ENCODE peak calls at places on chromosomes 16 and 17, in six cellular contexts. One of them, this sample, is unnamed.
A peak's percentile ranks its signal among the peaks of the same experiment; 100 is the strongest.

GRCh38 chr17:8820311-8821010 is 21.3 kb upstream of the MFSD6L start:
- DNase-seq in left ventricle myocardium inferior: no peak
- DNase-seq in heart right ventricle: no peak
- DNase-seq in H1: peak; percentile 29
- DNase-seq in ascending aorta: peak; percentile 7
- DNase-seq in OCI-LY7: no peak
- DNase-seq in this sample: no peak

GRCh38 chr16:117381-118365 is 20.8 kb downstream of the NPRL3 start:
- DNase-seq in left ventricle myocardium inferior: peak; percentile 45
- DNase-seq in heart right ventricle: peak; percentile 32
- DNase-seq in H1: peak; percentile 94
- DNase-seq in ascending aorta: no peak
- DNase-seq in OCI-LY7: peak; percentile 71
- DNase-seq in this sample: no peak

GRCh38 chr16:27179500-27180072 is 23.7 kb upstream of the KDM8 start:
- DNase-seq in left ventricle myocardium inferior: peak; percentile 89
- DNase-seq in heart right ventricle: peak; percentile 84
- DNase-seq in H1: peak; percentile 96
- DNase-seq in ascending aorta: peak; percentile 91
- DNase-seq in OCI-LY7: peak; percentile 87
- DNase-seq in this sample: peak; percentile 86

GRCh38 chr16:15704545-15704987 is 54.5 kb downstream of the NDE1 start:
- DNase-seq in left ventricle myocardium inferior: peak; percentile 69
- DNase-seq in heart right ventricle: peak; percentile 81
- DNase-seq in H1: peak; percentile 92
- DNase-seq in ascending aorta: peak; percentile 89
- DNase-seq in OCI-LY7: peak; percentile 65
- DNase-seq in this sample: peak; percentile 73

GRCh38 chr16:69513180-69513966 is 52.4 kb upstream of the NFAT5 start:
- DNase-seq in left ventricle myocardium inferior: no peak
- DNase-seq in heart right ventricle: no peak
- DNase-seq in H1: no peak
- DNase-seq in ascending aorta: no peak
- DNase-seq in OCI-LY7: no peak
- DNase-seq in this sample: no peak

GRCh38 chr16:54266363-54266955 is 20.1 kb downstream of the IRX3 start:
- DNase-seq in left ventricle myocardium inferior: no peak
- DNase-seq in heart right ventricle: no peak
- DNase-seq in H1: no peak
- DNase-seq in ascending aorta: peak; percentile 19
- DNase-seq in OCI-LY7: no peak
- DNase-seq in this sample: no peak

GRCh38 chr16:20675488-20676267 is 21.8 kb downstream of the ACSM1 start:
- DNase-seq in left ventricle myocardium inferior: no peak
- DNase-seq in heart right ventricle: no peak
- DNase-seq in H1: peak; percentile 59
- DNase-seq in ascending aorta: no peak
- DNase-seq in OCI-LY7: no peak
- DNase-seq in this sample: peak; percentile 23

GRCh38 chr16:12295395-12295794 is 318.9 kb downstream of the SNX29 start:
- DNase-seq in left ventricle myocardium inferior: no peak
- DNase-seq in heart right ventricle: no peak
- DNase-seq in H1: no peak
- DNase-seq in ascending aorta: no peak
- DNase-seq in OCI-LY7: peak; percentile 67
- DNase-seq in this sample: no peak

GRCh38 chr17:2808367-2809335 is 12.4 kb downstream of the RAP1GAP2 start:
- DNase-seq in left ventricle myocardium inferior: no peak
- DNase-seq in heart right ventricle: no peak
- DNase-seq in H1: no peak
- DNase-seq in ascending aorta: no peak
- DNase-seq in OCI-LY7: no peak
- DNase-seq in this sample: peak; percentile 5

GRCh38 chr17:11935734-11936406 is 61.4 kb downstream of the ZNF18 start:
- DNase-seq in left ventricle myocardium inferior: peak; percentile 24
- DNase-seq in heart right ventricle: peak; percentile 51
- DNase-seq in H1: peak; percentile 89
- DNase-seq in ascending aorta: no peak
- DNase-seq in OCI-LY7: peak; percentile 41
- DNase-seq in this sample: peak; percentile 33

GRCh38 chr16:68696514-68696913 is 40.6 kb upstream of the CDH1 start:
- DNase-seq in left ventricle myocardium inferior: no peak
- DNase-seq in heart right ventricle: no peak
- DNase-seq in H1: no peak
- DNase-seq in ascending aorta: no peak
- DNase-seq in OCI-LY7: no peak
- DNase-seq in this sample: no peak

GRCh38 chr16:87661561-87661960 is 59.3 kb downstream of the JPH3 start:
- DNase-seq in left ventricle myocardium inferior: no peak
- DNase-seq in heart right ventricle: peak; percentile 43
- DNase-seq in H1: peak; percentile 91
- DNase-seq in ascending aorta: no peak
- DNase-seq in OCI-LY7: peak; percentile 55
- DNase-seq in this sample: peak; percentile 38

GRCh38 chr17:78759203-78759968 is 22.7 kb downstream of the CYTH1 start:
- DNase-seq in left ventricle myocardium inferior: peak; percentile 74
- DNase-seq in heart right ventricle: peak; percentile 72
- DNase-seq in H1: no peak
- DNase-seq in ascending aorta: no peak
- DNase-seq in OCI-LY7: peak; percentile 93
- DNase-seq in this sample: peak; percentile 70

GRCh38 chr16:85750827-85751641 is at the start of gene C16orf74:
- DNase-seq in left ventricle myocardium inferior: peak; percentile 46
- DNase-seq in heart right ventricle: no peak
- DNase-seq in H1: no peak
- DNase-seq in ascending aorta: no peak
- DNase-seq in OCI-LY7: peak; percentile 45
- DNase-seq in this sample: peak; percentile 45

GRCh38 chr16:49961087-49961486 is 63.9 kb upstream of the CNEP1R1 start:
- DNase-seq in left ventricle myocardium inferior: no peak
- DNase-seq in heart right ventricle: no peak
- DNase-seq in H1: no peak
- DNase-seq in ascending aorta: no peak
- DNase-seq in OCI-LY7: no peak
- DNase-seq in this sample: no peak

GRCh38 chr16:54080524-54081008 is 206.0 kb downstream of the IRX3 start:
- DNase-seq in left ventricle myocardium inferior: no peak
- DNase-seq in heart right ventricle: no peak
- DNase-seq in H1: no peak
- DNase-seq in ascending aorta: no peak
- DNase-seq in OCI-LY7: no peak
- DNase-seq in this sample: no peak

GRCh38 chr16:78460428-78460827 is 361.0 kb downstream of the WWOX start:
- DNase-seq in left ventricle myocardium inferior: no peak
- DNase-seq in heart right ventricle: no peak
- DNase-seq in H1: no peak
- DNase-seq in ascending aorta: no peak
- DNase-seq in OCI-LY7: no peak
- DNase-seq in this sample: no peak

GRCh38 chr16:27806388-27806787 is 256.4 kb downstream of the KATNIP start:
- DNase-seq in left ventricle myocardium inferior: no peak
- DNase-seq in heart right ventricle: no peak
- DNase-seq in H1: no peak
- DNase-seq in ascending aorta: no peak
- DNase-seq in OCI-LY7: no peak
- DNase-seq in this sample: no peak

GRCh38 chr16:73298562-73298961 is 250.6 kb upstream of the ZFHX3 start:
- DNase-seq in left ventricle myocardium inferior: no peak
- DNase-seq in heart right ventricle: no peak
- DNase-seq in H1: no peak
- DNase-seq in ascending aorta: no peak
- DNase-seq in OCI-LY7: no peak
- DNase-seq in this sample: no peak

GRCh38 chr16:48576927-48577326 is 33.1 kb downstream of the N4BP1 start:
- DNase-seq in left ventricle myocardium inferior: no peak
- DNase-seq in heart right ventricle: no peak
- DNase-seq in H1: no peak
- DNase-seq in ascending aorta: no peak
- DNase-seq in OCI-LY7: no peak
- DNase-seq in this sample: no peak

DNA sequence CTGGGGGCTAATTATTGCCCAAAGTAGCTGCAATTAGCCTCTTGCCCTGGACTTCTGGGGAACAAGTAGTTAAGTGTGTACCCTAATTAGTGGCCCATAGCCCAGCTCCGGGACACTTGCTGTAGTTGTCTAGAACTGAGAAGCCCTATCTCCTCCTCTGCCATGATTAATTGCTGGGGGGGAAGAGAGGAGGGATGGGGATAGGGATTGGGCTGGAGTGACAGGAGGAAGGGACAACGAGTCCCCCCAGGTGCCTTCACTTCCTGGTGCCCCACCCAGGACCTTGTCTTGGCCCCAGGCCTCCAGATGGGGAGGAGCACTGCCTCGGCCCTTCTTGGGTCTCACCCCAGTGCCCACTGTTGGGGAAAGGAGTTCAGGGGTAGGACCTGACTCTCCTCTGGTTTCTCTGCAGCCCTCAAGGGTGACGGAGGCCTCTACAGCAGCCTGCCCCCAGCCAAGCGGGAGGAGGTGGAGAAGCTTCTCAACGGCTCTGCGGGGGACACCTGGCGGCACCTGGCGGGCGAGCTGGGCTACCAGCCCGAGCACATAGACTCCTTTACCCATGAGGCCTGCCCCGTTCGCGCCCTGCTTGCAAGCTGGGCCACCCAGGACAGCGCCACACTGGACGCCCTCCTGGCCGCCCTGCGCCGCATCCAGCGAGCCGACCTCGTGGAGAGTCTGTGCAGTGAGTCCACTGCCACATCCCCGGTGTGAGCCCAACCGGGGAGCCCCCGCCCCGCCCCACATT is 17.4 kb downstream of the NGFR start:
- DNase-seq in left ventricle myocardium inferior: no peak
- DNase-seq in heart right ventricle: no peak
- DNase-seq in H1: no peak
- DNase-seq in ascending aorta: no peak
- DNase-seq in OCI-LY7: no peak
- DNase-seq in this sample: no peak
- H3K27ac ChIP-seq in left ventricle myocardium inferior: no peak overlapping the region
- H3K27ac ChIP-seq in heart right ventricle: no peak overlapping the region
- H3K27ac ChIP-seq in H1: no peak overlapping the region
- H3K27ac ChIP-seq in ascending aorta: no peak overlapping the region
- H3K27ac ChIP-seq in OCI-LY7: no peak overlapping the region
- H3K27ac ChIP-seq in this sample: no peak overlapping the region

DNA sequence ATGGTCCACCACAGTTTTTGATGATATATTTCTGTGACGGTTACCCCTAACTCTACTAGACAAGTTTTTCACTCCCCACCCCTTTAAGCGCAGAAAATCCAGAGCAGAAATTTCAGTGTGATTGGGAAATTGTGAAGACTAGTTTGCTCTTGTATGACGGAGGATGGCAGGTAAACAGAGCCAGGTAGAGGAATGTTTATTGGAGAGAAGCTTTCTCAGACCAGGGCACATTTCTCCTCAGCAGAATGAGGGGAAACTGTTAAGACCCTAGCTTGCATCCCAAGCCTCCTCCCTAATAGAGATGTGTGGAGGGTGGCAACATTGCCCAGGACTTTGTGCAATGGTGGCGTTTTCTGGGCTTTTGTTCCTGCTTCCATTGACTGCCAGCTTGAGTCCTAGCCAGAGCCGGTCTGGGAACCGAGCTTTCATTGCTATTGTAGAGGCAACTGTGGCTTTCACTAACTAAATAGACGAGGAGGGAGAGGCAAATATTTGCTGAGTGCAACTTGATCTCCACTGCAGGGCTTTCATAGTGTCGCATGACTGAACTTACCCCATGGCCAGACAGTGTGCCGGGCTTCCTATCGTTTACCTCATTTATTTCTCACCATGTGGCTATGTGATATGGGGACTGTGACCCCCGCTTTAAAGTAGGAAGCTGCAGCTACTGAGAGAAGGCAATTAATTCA is 159.6 kb upstream of the MPHOSPH6 start:
- DNase-seq in left ventricle myocardium inferior: no peak
- DNase-seq in heart right ventricle: no peak
- DNase-seq in H1: no peak
- DNase-seq in ascending aorta: no peak
- DNase-seq in OCI-LY7: no peak
- DNase-seq in this sample: no peak
- H3K4me3 ChIP-seq in left ventricle myocardium inferior: no peak overlapping the region
- H3K4me3 ChIP-seq in heart right ventricle: no peak overlapping the region
- H3K4me3 ChIP-seq in H1: no peak overlapping the region
- H3K4me3 ChIP-seq in ascending aorta: no peak overlapping the region
- H3K4me3 ChIP-seq in OCI-LY7: no peak overlapping the region
- H3K4me3 ChIP-seq in this sample: no peak overlapping the region

DNA sequence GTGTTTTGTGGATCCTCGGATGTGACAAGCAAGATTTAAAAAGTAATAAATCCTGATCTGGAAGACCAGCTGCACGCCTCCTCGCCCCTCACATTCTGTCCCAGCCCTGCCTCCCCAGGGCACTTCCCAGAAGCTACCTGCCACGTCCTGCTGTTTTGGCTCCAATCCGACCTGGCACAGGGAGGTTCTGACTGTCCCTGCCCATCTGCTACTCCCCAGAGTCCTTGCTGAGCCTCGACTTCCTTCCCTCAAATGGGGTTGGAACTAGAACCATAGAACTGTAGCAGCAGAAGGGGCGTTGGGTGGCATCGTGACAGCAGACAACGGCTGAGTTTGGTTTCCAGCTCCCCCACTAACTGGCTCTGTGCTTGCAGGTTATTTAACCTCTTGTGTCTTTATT is 71.7 kb downstream of the RPH3AL start:
- DNase-seq in left ventricle myocardium inferior: no peak
- DNase-seq in heart right ventricle: no peak
- DNase-seq in H1: peak; percentile 38
- DNase-seq in ascending aorta: peak; percentile 37
- DNase-seq in OCI-LY7: no peak
- DNase-seq in this sample: no peak
- H3K4me1 ChIP-seq in left ventricle myocardium inferior: peaks cover 10% of the 10 kb centered on the region
- H3K4me1 ChIP-seq in heart right ventricle: peaks cover 12% of the 10 kb centered on the region
- H3K4me1 ChIP-seq in H1: no peaks in the 10 kb centered on the region
- H3K4me1 ChIP-seq in ascending aorta: no peaks in the 10 kb centered on the region
- H3K4me1 ChIP-seq in OCI-LY7: no peaks in the 10 kb centered on the region
- H3K4me1 ChIP-seq in this sample: peaks cover 13% of the 10 kb centered on the region

DNA sequence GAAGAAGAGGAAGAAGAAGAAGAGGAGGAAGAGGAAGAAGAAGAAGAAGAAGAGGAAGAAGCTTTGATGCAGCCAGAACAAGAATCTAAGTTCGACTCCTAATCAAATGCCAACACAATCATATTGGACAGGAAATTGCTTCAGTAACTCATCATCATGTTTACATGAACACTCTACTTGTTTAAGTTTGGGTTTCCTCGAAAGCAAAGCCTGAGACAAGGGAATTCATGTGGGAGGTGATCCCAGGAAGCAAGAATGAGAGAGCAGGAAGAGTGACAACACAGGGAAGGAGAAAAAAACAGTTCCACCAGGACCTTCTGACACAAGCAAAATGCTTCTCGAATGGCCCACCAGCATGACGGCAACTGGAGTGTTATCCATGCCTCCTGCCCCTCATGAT is 279.0 kb downstream of the PMP22 start:
- DNase-seq in left ventricle myocardium inferior: no peak
- DNase-seq in heart right ventricle: no peak
- DNase-seq in H1: no peak
- DNase-seq in ascending aorta: no peak
- DNase-seq in OCI-LY7: no peak
- DNase-seq in this sample: no peak
- H3K27ac ChIP-seq in left ventricle myocardium inferior: no peak overlapping the region
- H3K27ac ChIP-seq in heart right ventricle: no peak overlapping the region
- H3K27ac ChIP-seq in H1: no peak overlapping the region
- H3K27ac ChIP-seq in ascending aorta: no peak overlapping the region
- H3K27ac ChIP-seq in OCI-LY7: no peak overlapping the region
- H3K27ac ChIP-seq in this sample: no peak overlapping the region

This sample was measured in heart left ventricle.